ENCODE peak calls at places on chromosomes 4 and X, in four cellular contexts. Y, A, T and Z are unnamed samples.

GRCh38 chr4:156388826-156389225 is 435.2 kb upstream of the CTSO start:
- DNase-seq in T (no peak), A (no peak), Y (no peak), Z (no peak)

GRCh38 chr4:186651181-186651603 is 72.5 kb downstream of the FAT1 start:
- DNase-seq in T (no peak), A (no peak), Y (no peak), Z (no peak)

GRCh38 chr4:99759346-99759984 is 57.2 kb upstream of the DAPP1 start:
- DNase-seq in Y (no peak), A (no peak), T (no peak), Z (no peak)

GRCh38 chr4:10942166-10942565 is 257.6 kb upstream of the CLNK start:
- DNase-seq in T (no peak), Y (no peak), A (no peak), Z (no peak)

GRCh38 chr4:173420821-173421220 is 21.9 kb upstream of the SCRG1 start:
- DNase-seq in T (no peak), A (no peak), Y (no peak), Z (peak; percentile 37)

GRCh38 chr4:89301902-89302301 is 5.7 kb downstream of the GPRIN3 start:
- DNase-seq in T (no peak), Y (no peak), A (no peak), Z (no peak)

GRCh38 chr4:118842055-118842454 is 6.1 kb upstream of the SEC24D start:
- DNase-seq in A (no peak), Y (no peak), T (no peak), Z (no peak)

GRCh38 chr4:110641218-110641617 is 18.3 kb upstream of the PITX2 start:
- DNase-seq in T (no peak), Y (no peak), A (no peak), Z (no peak)

GRCh38 chrX:124208675-124209074 is 123.8 kb upstream of the TEX13D start:
- DNase-seq in T (no peak), A (no peak), Y (no peak), Z (no peak)

GRCh38 chrX:23919706-23920320 is 12.0 kb downstream of the CXorf58 start:
- DNase-seq in A (peak; percentile 24), Y (no peak), T (no peak), Z (no peak)
- TF ChIP-seq CTCF in A (no peak), Y (peak; percentile 25), T (no peak), Z (no peak)

GRCh38 chr4:182483685-182484084 is 240.5 kb downstream of the TENM3 start:
- DNase-seq in Y (no peak), A (no peak), T (no peak), Z (no peak)

GRCh38 chr4:182475539-182475938 is 232.3 kb downstream of the TENM3 start:
- DNase-seq in T (no peak), A (no peak), Y (no peak), Z (no peak)

GRCh38 chr4:182478475-182478874 is 235.3 kb downstream of the TENM3 start:
- DNase-seq in T (no peak), Y (peak; percentile 70), A (peak; percentile 30), Z (peak; percentile 31)
- TF ChIP-seq CTCF in T (no peak), Y (peak; percentile 85), A (peak; percentile 67), Z (peak; percentile 58)

GRCh38 chrX:2711441-2711840 is 20.3 kb downstream of the CD99 start:
- DNase-seq in A (no peak), T (no peak), Y (no peak), Z (no peak)

GRCh38 chrX:2712428-2712827 is 21.3 kb downstream of the CD99 start:
- DNase-seq in A (no peak), T (no peak), Y (no peak), Z (no peak)

GRCh38 chrX:2712890-2713860 is 22.1 kb downstream of the CD99 start:
- DNase-seq in A (no peak), Y (no peak), T (no peak), Z (no peak)

GRCh38 chrX:2714551-2714950 is 23.5 kb downstream of the CD99 start:
- DNase-seq in Y (no peak), A (no peak), T (no peak), Z (no peak)

DNA sequence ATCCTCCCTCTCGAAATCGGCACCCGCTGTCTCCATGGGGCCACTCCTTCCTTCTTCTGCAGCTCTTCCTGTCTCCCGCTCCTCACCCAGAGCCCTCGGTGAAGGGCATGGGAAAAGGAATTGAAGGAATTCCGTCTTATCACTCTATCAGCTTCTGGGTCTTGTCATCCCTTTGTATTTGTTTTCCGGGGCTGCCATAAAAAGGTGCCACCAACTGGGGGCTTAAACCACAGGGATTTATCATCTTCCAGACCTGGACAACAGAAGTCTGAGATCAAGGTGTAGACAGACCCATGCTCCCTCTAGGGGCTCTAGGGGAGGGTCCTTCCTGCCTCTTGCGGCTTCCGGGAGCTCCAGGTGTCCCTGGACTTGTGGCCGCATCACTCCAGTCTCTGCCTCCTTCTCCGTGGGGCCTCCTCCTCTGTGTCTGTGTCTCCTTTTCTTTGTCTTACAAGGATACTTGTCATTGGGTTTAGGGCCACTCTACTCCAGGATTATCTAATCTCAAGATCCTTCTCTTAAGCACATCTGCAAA is 24.0 kb downstream of the CD99 start:
- DNase-seq in Y (no peak), T (no peak), A (peak; percentile 75), Z (no peak)
- TF ChIP-seq CTCF in Y (no peak), T (no peak), A (peak; percentile 13), Z (no peak)

DNA sequence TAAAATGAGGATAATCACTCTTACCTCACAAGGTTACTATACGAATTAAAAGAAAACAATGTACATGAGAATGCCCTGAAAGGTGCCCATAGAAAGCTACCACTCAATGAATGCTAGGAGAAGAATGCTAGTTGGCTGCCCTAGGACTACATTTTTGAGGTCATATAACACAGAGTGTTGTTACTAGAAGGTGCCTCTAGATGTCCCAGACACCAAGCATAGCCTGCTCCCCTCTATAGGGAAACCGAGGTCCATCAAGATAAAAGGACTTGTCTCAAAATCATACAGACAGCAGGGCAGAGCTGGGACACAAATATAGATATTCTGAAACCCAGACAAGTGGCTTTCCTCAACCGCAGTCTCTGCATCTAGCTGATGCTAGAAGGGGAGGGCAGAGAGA is 147.0 kb upstream of the ARHGEF9 start:
- DNase-seq in Y (no peak), T (no peak), A (no peak), Z (no peak)
- TF ChIP-seq CTCF in Y (no peak), T (no peak), A (no peak), Z (no peak)

DNA sequence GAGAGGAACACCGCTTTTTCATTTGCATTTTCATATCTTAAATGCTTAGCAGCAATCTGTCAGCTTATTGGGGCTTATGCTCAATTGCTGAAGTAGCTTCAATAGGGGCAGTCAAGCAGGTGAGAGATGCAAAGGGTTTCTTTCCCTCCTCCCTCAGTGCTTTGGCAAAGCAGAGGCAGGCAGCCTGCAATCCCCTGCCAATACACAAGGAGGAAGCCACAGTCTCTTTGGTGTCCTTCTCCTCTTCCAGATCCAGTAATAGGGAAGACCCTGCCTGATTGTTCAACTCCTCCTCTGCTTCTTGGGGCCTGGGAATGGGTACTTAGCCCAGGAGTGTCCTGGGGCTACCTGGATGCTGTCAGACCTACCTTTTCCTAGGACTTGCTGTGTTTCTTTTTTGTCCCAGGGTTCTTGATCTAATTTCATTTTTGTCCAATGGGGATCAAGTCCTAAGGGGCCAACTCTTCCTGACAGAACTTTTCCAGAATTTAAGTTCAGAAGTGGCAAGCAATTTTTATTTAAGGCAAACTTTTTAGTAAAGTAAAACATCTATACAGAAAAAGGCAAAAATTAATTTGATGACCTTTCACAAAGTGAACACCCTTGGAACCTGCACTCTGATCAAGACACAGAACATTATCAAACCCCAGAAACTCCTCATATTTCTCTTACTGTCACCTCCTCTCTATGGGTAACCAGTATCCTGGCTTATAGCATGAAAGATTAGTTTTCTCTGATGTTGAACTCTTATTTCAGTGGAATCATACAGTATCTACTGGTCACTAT is 260.3 kb downstream of the PPP3CA start:
- DNase-seq in T (no peak), A (peak; percentile 8), Y (no peak), Z (no peak)
- TF ChIP-seq CTCF in T (no peak), A (no peak), Y (no peak), Z (peak; percentile 10)

GRCh38 chrX:45775462-45775861 is 574.8 kb upstream of the DIPK2B start:
- DNase-seq in A (peak; percentile 9), Y (no peak), T (no peak), Z (no peak)
- TF ChIP-seq CTCF in A (no peak), Y (no peak), T (no peak), Z (no peak)

GRCh38 chr4:139700568-139700967 is 34.9 kb downstream of the MGST2 start:
- DNase-seq in A (no peak), T (no peak), Y (no peak), Z (no peak)

GRCh38 chr4:139709660-139710059 is 44.0 kb downstream of the MGST2 start:
- DNase-seq in A (no peak), Y (no peak), T (no peak), Z (no peak)

GRCh38 chr4:139710073-139710472 is 44.5 kb downstream of the MGST2 start:
- DNase-seq in Y (no peak), A (no peak), T (no peak), Z (no peak)

DNA sequence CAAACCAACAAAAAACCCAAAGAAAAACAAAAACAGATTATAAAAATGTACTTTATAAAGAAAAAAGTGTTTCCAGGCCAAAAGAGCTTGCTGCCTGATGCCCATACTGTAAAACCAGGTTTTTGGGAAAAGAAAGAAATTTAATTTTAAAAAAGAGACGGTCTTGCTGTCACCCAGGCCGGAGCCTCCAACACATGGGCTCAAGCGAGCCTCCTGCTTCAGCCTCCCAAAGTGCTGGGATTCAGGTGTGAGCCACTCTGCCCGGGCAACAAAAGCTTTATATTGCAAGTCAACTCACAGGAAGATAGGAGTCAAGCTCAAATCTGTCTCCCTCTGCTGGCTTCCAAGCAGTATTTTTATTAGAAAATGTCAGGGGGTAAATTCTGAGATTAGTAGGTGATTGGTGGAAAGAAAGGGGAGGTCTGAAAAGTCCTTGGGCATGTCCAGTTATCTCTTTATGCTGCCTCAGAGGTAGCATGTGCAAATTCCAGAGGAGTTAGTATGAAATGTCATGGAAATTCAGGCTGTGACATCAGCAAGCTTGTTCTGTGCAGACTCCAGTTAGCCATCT is 39.4 kb downstream of the MGST2 start:
- DNase-seq in Y (no peak), T (no peak), A (peak; percentile 23), Z (no peak)
- TF ChIP-seq CTCF in Y (peak; percentile 10), T (no peak), A (peak; percentile 42), Z (no peak)